ENCODE peak calls at places on chromosomes 13 and 19, in ten cellular contexts. Y is fibroblast of the aortic adventitia, D is body of pancreas, N is OCI-LY7, P is ovary, L is GM20000, H is astrocyte of the spinal cord, G is prostate gland, E is endothelial cell, M is fibroblast of mammary gland. B is an unnamed sample.

GRCh38 chr19:5086725-5087439 is 118.0 kb downstream of the KDM4B start:
- DNase-seq in Y (no peak), D (peak), N (no peak), P (no peak), L (no peak), H (no peak), G (no peak), E (no peak), M (no peak), B (no peak)

GRCh38 chr13:40094056-40094455 is 438.6 kb downstream of the COG6 start:
- DNase-seq in Y (no peak), D (no peak), N (no peak), P (no peak), L (no peak), H (no peak), G (no peak), E (no peak), M (no peak), B (no peak)

GRCh38 chr19:19533826-19534225 is 4.2 kb upstream of the CILP2 start:
- DNase-seq in Y (no peak), D (no peak), N (no peak), P (no peak), L (no peak), H (no peak), G (no peak), E (no peak), M (no peak), B (no peak)

GRCh38 chr19:46980756-46981155 is 38.9 kb upstream of the NPAS1 start:
- DNase-seq in Y (no peak), D (no peak), N (no peak), P (no peak), L (no peak), H (no peak), G (no peak), E (no peak), M (no peak), B (no peak)

GRCh38 chr13:106882222-106882621 is 314.3 kb upstream of the ARGLU1 start:
- DNase-seq in Y (no peak), D (no peak), N (no peak), P (no peak), L (no peak), H (no peak), G (no peak), E (no peak), M (no peak), B (no peak)

GRCh38 chr19:30551271-30551670 is 179.1 kb downstream of the ZNF536 start:
- DNase-seq in Y (no peak), D (no peak), N (no peak), P (no peak), L (no peak), H (no peak), G (no peak), E (no peak), M (no peak), B (no peak)

GRCh38 chr19:39398297-39398864 is 7.2 kb downstream of the MED29 start:
- DNase-seq in Y (peak), D (peak), N (no peak), P (no peak), L (no peak), H (peak), G (no peak), E (no peak), M (peak), B (no peak)

GRCh38 chr13:98324105-98324504 is 147.0 kb upstream of the RNF113B start:
- DNase-seq in Y (peak), D (no peak), N (no peak), P (no peak), L (no peak), H (peak), G (peak), E (no peak), M (peak), B (no peak)

GRCh38 chr19:17954401-17954800 is 12.5 kb upstream of the KCNN1 start:
- DNase-seq in Y (no peak), D (no peak), N (no peak), P (no peak), L (no peak), H (no peak), G (no peak), E (no peak), M (no peak), B (no peak)

GRCh38 chr13:90416519-90416918 is 931.0 kb upstream of the MIR17HG start:
- DNase-seq in Y (peak), D (no peak), N (no peak), P (no peak), L (no peak), H (peak), G (no peak), E (no peak), M (peak), B (no peak)

GRCh38 chr19:45113628-45114027 is 20.6 kb downstream of the PPP1R37 start:
- DNase-seq in Y (no peak), D (peak), N (no peak), P (no peak), L (no peak), H (no peak), G (peak), E (no peak), M (no peak), B (no peak)

GRCh38 chr19:4456843-4457653 is 546 bp downstream of the UBXN6 start:
- DNase-seq in Y (peak), D (no peak), N (peak), P (no peak), L (peak), H (peak), G (no peak), E (peak), M (peak), B (peak)

GRCh38 chr13:39038569-39038898 is 278 bp downstream of the NHLRC3 start:
- DNase-seq in Y (no peak), D (no peak), N (peak), P (no peak), L (peak), H (no peak), G (no peak), E (no peak), M (no peak), B (peak)

GRCh38 chr13:46522692-46523040 is 30.3 kb upstream of the LRCH1 start:
- DNase-seq in Y (peak), D (no peak), N (no peak), P (no peak), L (no peak), H (no peak), G (no peak), E (no peak), M (no peak), B (no peak)

GRCh38 chr13:99122171-99122570 is 78.5 kb upstream of the UBAC2 start:
- DNase-seq in Y (no peak), D (no peak), N (no peak), P (no peak), L (no peak), H (no peak), G (no peak), E (no peak), M (no peak), B (no peak)

GRCh38 chr13:48126944-48127814 is 32.3 kb upstream of the MED4 start:
- DNase-seq in Y (peak), D (peak), N (peak), P (peak), L (peak), H (peak), G (peak), E (peak), M (peak), B (peak)

GRCh38 chr13:72953391-72953960 is 105.3 kb upstream of the KLF5 start:
- DNase-seq in Y (no peak), D (peak), N (no peak), P (no peak), L (no peak), H (no peak), G (peak), E (no peak), M (no peak), B (no peak)

GRCh38 chr13:85261757-85262346 is 537.4 kb downstream of the SLITRK6 start:
- DNase-seq in Y (no peak), D (no peak), N (peak), P (no peak), L (no peak), H (peak), G (no peak), E (no peak), M (peak), B (no peak)

GRCh38 chr19:46737761-46738171 is 8.1 kb upstream of the FKRP start:
- DNase-seq in Y (no peak), D (no peak), N (no peak), P (no peak), L (no peak), H (no peak), G (no peak), E (no peak), M (no peak), B (no peak)

GRCh38 chr19:28862238-28862637 is 350.7 kb downstream of the UQCRFS1 start:
- DNase-seq in Y (peak), D (no peak), N (no peak), P (no peak), L (no peak), H (no peak), G (no peak), E (no peak), M (peak), B (no peak)

GRCh38 chr19:18665771-18666202 is 17.7 kb upstream of the CRTC1 start:
- DNase-seq in Y (no peak), D (no peak), N (peak), P (no peak), L (no peak), H (no peak), G (no peak), E (no peak), M (no peak), B (no peak)

GRCh38 chr13:39012608-39013007 is 22.0 kb upstream of the STOML3 start:
- DNase-seq in Y (no peak), D (no peak), N (no peak), P (no peak), L (no peak), H (no peak), G (no peak), E (peak), M (no peak), B (no peak)

GRCh38 chr19:40754611-40755247 is 3.7 kb downstream of the SNRPA start:
- DNase-seq in Y (no peak), D (peak), N (no peak), P (no peak), L (no peak), H (no peak), G (no peak), E (no peak), M (peak), B (no peak)

GRCh38 chr13:103291693-103292572 is 225.7 kb upstream of the SLC10A2 start:
- DNase-seq in Y (no peak), D (no peak), N (no peak), P (no peak), L (no peak), H (peak), G (no peak), E (no peak), M (no peak), B (no peak)

GRCh38 chr13:96925466-96925865 is 68.8 kb downstream of the OXGR1 start:
- DNase-seq in Y (no peak), D (no peak), N (no peak), P (no peak), L (no peak), H (no peak), G (no peak), E (no peak), M (no peak), B (no peak)

GRCh38 chr13:31476753-31477152 is 262.6 kb upstream of the RXFP2 start:
- DNase-seq in Y (peak), D (no peak), N (no peak), P (no peak), L (no peak), H (peak), G (no peak), E (no peak), M (peak), B (no peak)
- TF ChIP-seq CTCF in Y (peak), D (no peak), N (no peak), P (no peak), L (no peak), H (no peak), G (no peak), E (peak), M (no peak), B (no peak)

DNA sequence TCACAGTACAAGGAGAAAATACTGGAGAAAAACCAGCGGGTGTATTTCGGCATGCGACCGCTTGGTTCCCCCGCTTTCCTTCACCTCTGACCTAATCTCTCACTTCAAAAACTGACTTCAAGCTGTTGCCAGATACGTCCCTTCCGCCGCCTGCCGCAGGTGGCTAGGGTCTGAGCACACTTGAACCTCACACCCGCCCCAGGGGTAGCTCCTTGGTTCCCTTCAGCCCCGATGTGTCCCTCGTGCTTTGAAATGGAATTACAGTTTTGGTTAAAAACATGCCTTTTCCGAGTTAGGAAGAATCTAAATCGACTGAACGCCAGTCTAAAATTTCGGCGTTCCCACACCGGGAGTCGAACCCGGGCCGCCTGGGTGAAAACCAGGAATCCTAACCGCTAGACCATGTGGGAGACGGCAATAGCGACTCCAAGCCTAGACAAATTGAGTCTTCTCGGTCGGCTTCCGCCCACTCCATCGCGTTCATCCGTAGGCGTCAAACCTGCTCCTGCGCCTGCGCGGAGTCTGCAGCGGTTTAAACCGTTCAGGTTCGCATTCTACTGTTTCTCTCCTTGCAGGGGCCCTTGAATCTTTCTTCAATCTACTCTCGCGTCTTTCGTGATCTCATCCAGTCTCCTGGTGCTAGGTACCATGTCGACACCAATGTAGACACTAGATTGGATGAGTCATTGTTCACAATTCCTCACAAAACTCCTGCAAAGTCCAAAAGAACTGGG is 71.5 kb downstream of the NUFIP1 start:
- DNase-seq in Y (peak), D (peak), N (peak), P (peak), L (peak), H (peak), G (peak), E (peak), M (peak), B (peak)
- TF ChIP-seq CTCF in Y (peak), D (peak), N (peak), P (peak), L (no peak), H (peak), G (no peak), E (peak), M (peak), B (no peak)

GRCh38 chr19:51602189-51602854 is 27.9 kb downstream of the SIGLEC5 start:
- DNase-seq in Y (no peak), D (no peak), N (no peak), P (no peak), L (peak), H (no peak), G (no peak), E (no peak), M (no peak), B (peak)
- TF ChIP-seq CTCF in Y (no peak), D (no peak), N (no peak), P (no peak), L (no peak), H (no peak), G (no peak), E (no peak), M (no peak), B (no peak)

GRCh38 chr19:31979362-31979761 is 366.0 kb upstream of the ZNF507 start:
- DNase-seq in Y (no peak), D (no peak), N (no peak), P (no peak), L (no peak), H (no peak), G (no peak), E (no peak), M (no peak), B (no peak)
- TF ChIP-seq CTCF in Y (no peak), D (no peak), N (no peak), P (no peak), L (no peak), H (no peak), G (no peak), E (no peak), M (no peak), B (no peak)

GRCh38 chr13:110757296-110757695 is 43.8 kb downstream of the ING1 start:
- DNase-seq in Y (no peak), D (no peak), N (no peak), P (no peak), L (no peak), H (no peak), G (no peak), E (no peak), M (no peak), B (no peak)

GRCh38 chr13:110759710-110760109 is 46.2 kb downstream of the ING1 start:
- DNase-seq in Y (peak), D (no peak), N (no peak), P (no peak), L (no peak), H (peak), G (no peak), E (no peak), M (peak), B (no peak)

GRCh38 chr13:110758195-110758594 is 44.7 kb downstream of the ING1 start:
- DNase-seq in Y (peak), D (no peak), N (no peak), P (no peak), L (no peak), H (peak), G (no peak), E (no peak), M (peak), B (no peak)

GRCh38 chr13:110760611-110761010 is 47.1 kb downstream of the ING1 start:
- DNase-seq in Y (no peak), D (no peak), N (no peak), P (no peak), L (no peak), H (no peak), G (no peak), E (no peak), M (no peak), B (no peak)

DNA sequence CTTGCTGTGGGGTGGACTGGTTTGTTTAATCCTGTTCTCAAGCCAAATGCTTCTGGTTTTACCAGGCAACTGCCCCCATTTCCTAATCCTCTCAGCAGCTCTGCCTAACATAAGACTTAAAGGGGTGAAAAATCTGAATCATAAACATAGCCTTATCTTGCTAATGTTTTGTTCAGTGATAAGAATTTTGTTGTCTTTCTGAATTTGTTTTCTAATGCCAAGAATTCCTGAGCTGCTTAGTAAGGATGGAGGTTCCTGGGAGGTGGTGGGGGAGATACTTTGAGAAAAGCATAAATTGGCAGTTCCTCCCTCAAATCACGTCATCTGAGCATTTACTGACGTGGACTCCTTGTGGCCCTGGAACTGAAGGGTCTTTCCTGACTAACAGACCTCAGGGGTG is 42.8 kb downstream of the ING1 start:
- DNase-seq in Y (peak), D (no peak), N (no peak), P (no peak), L (no peak), H (peak), G (no peak), E (no peak), M (peak), B (no peak)
- TF ChIP-seq CTCF in Y (no peak), D (no peak), N (no peak), P (no peak), L (no peak), H (no peak), G (no peak), E (no peak), M (no peak), B (no peak)

DNA sequence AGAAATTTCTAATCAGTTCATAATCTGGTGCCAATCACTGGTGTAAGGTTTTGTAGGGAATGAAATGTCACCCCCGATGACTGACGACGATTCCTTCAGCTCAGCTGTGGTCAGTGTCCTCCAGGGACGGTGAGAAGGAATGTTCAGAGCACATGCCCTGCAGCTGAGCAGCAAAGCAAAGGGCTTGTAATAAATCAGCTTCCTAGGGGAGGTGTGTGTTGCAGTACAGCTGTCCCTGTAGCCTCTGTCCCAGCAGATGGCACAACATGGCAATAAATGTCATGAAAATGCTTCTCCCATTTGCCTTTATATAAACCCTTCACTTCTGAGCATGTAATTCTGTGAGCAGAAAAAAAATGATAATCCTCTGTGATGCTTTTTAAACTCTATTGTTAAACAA is 102.4 kb downstream of the FAM216B start:
- DNase-seq in Y (peak), D (peak), N (no peak), P (no peak), L (no peak), H (peak), G (peak), E (no peak), M (peak), B (no peak)
- TF ChIP-seq CTCF in Y (no peak), D (no peak), N (no peak), P (no peak), L (no peak), H (peak), G (peak), E (no peak), M (peak), B (peak)

GRCh38 chr13:22735381-22735995 is 445.3 kb upstream of the SGCG start:
- DNase-seq in Y (no peak), D (no peak), N (no peak), P (no peak), L (no peak), H (no peak), G (no peak), E (no peak), M (no peak), B (no peak)
- TF ChIP-seq CTCF in Y (no peak), D (no peak), N (no peak), P (no peak), L (no peak), H (no peak), G (no peak), E (no peak), M (no peak), B (no peak)

DNA sequence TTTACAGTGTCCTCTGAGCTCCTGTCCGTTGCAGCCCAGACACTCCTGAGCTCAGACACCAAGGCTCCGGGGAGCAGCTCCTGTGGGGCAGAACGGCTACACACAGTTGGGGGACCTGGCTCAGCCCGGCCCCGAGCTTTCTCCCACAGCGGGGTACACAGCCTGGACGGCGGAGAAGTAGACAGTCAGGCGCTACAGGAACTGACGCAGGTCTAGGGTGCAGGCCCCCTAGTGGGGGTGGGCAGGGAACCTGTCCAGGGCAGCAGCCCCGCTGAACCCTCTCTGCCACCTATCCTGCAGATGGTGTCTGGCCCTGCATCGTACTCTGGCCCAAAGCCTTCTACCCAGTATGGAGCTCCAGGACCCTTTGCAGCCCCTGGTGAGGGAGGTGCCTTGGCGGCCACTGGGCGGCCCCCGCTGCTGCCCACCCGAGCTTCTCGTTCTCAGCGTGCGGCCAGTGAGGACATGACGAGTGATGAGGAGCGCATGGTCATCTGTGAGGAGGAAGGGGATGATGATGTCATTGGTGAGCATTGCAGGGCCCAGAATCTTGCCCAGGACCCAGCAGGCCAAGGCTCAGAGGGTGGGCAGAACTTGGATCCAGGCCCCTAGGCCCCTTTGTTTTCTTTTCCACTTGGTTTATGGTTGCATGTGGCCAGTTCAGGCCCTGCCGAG is 12.9 kb upstream of the PRR19 start:
- DNase-seq in Y (no peak), D (no peak), N (no peak), P (peak), L (no peak), H (no peak), G (no peak), E (no peak), M (no peak), B (no peak)
- TF ChIP-seq CTCF in Y (no peak), D (no peak), N (no peak), P (no peak), L (no peak), H (peak), G (no peak), E (no peak), M (no peak), B (no peak)

DNA sequence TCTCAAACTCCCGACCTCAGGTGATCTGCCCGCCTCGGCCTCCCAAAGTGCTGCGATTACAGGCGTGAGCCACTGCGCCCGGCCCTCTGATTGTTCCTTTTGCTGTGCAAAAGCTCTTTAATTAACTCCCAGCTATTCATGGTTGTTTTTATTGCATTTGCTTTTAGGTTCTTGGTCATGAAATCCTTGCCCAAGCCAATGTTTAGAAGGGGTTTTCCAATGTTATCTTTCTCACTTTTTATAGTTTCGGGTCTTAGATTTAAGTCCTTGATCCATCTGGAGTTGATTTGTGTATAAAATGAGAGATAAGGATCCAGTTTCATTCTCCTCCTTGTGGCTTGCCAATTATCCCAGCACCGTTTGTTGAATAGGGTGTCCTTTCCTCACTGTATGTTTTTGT is 19.2 kb upstream of the GRTP1 start:
- DNase-seq in Y (no peak), D (no peak), N (no peak), P (no peak), L (no peak), H (no peak), G (no peak), E (no peak), M (no peak), B (no peak)
- TF ChIP-seq CTCF in Y (no peak), D (no peak), N (no peak), P (no peak), L (no peak), H (no peak), G (no peak), E (no peak), M (no peak), B (no peak)

B was measured in GM13977.